ENCODE peak calls at places on chromosome 12, in five cellular contexts. One of them, this sample, is unnamed.

GRCh38 chr12:102638777-102639176 is 158.4 kb upstream of the IGF1 start:
- DNase-seq in stomach: no peak
- DNase-seq in IMR-90: peak; percentile 76
- DNase-seq in lower leg skin: no peak
- DNase-seq in adrenal gland: no peak
- DNase-seq in this sample: no peak

GRCh38 chr12:97283297-97283696 is 179.3 kb upstream of the RMST start:
- DNase-seq in stomach: no peak
- DNase-seq in IMR-90: no peak
- DNase-seq in lower leg skin: no peak
- DNase-seq in adrenal gland: no peak
- DNase-seq in this sample: no peak

GRCh38 chr12:79000501-79000900 is 135.9 kb downstream of the SYT1 start:
- DNase-seq in stomach: no peak
- DNase-seq in IMR-90: peak; percentile 32
- DNase-seq in lower leg skin: no peak
- DNase-seq in adrenal gland: no peak
- DNase-seq in this sample: no peak

GRCh38 chr12:94329366-94329765 is 130.3 kb downstream of the CEP83 start:
- DNase-seq in stomach: no peak
- DNase-seq in IMR-90: no peak
- DNase-seq in lower leg skin: no peak
- DNase-seq in adrenal gland: no peak
- DNase-seq in this sample: no peak

GRCh38 chr12:67590122-67590795 is 58.3 kb upstream of the DYRK2 start:
- DNase-seq in stomach: no peak
- DNase-seq in IMR-90: no peak
- DNase-seq in lower leg skin: no peak
- DNase-seq in adrenal gland: peak; percentile 2
- DNase-seq in this sample: no peak

GRCh38 chr12:96190403-96191170 is 3.6 kb upstream of the ELK3 start:
- DNase-seq in stomach: no peak
- DNase-seq in IMR-90: peak; percentile 65
- DNase-seq in lower leg skin: no peak
- DNase-seq in adrenal gland: no peak
- DNase-seq in this sample: no peak

GRCh38 chr12:46667547-46667946 is 158.2 kb downstream of the SLC38A4 start:
- DNase-seq in stomach: no peak
- DNase-seq in IMR-90: peak; percentile 49
- DNase-seq in lower leg skin: no peak
- DNase-seq in adrenal gland: no peak
- DNase-seq in this sample: no peak

GRCh38 chr12:83945871-83946270 is 966.7 kb downstream of the SLC6A15 start:
- DNase-seq in stomach: no peak
- DNase-seq in IMR-90: peak; percentile 52
- DNase-seq in lower leg skin: no peak
- DNase-seq in adrenal gland: no peak
- DNase-seq in this sample: no peak

GRCh38 chr12:42299392-42300308 is 26.2 kb downstream of the ZCRB1 start:
- DNase-seq in stomach: no peak
- DNase-seq in IMR-90: peak; percentile 80
- DNase-seq in lower leg skin: no peak
- DNase-seq in adrenal gland: no peak
- DNase-seq in this sample: no peak

GRCh38 chr12:80714055-80714454 is 2.7 kb upstream of the MYF5 start:
- DNase-seq in stomach: no peak
- DNase-seq in IMR-90: peak; percentile 14
- DNase-seq in lower leg skin: no peak
- DNase-seq in adrenal gland: no peak
- DNase-seq in this sample: no peak

GRCh38 chr12:92629349-92630065 is 73.3 kb upstream of the PLEKHG7 start:
- DNase-seq in stomach: peak; percentile 31
- DNase-seq in IMR-90: peak; percentile 58
- DNase-seq in lower leg skin: no peak
- DNase-seq in adrenal gland: peak; percentile 59
- DNase-seq in this sample: no peak

GRCh38 chr12:5907812-5908211 is 37.2 kb downstream of the ANO2 start:
- DNase-seq in stomach: no peak
- DNase-seq in IMR-90: no peak
- DNase-seq in lower leg skin: peak; percentile 7
- DNase-seq in adrenal gland: no peak
- DNase-seq in this sample: no peak

GRCh38 chr12:116164263-116164817 is 113.2 kb downstream of the MED13L start:
- DNase-seq in stomach: no peak
- DNase-seq in IMR-90: peak; percentile 11
- DNase-seq in lower leg skin: no peak
- DNase-seq in adrenal gland: no peak
- DNase-seq in this sample: no peak

GRCh38 chr12:46489951-46490388 is 117.4 kb upstream of the SLC38A2 start:
- DNase-seq in stomach: no peak
- DNase-seq in IMR-90: no peak
- DNase-seq in lower leg skin: no peak
- DNase-seq in adrenal gland: no peak
- DNase-seq in this sample: no peak

GRCh38 chr12:16920451-16920850 is 314.5 kb upstream of the LMO3 start:
- DNase-seq in stomach: no peak
- DNase-seq in IMR-90: no peak
- DNase-seq in lower leg skin: no peak
- DNase-seq in adrenal gland: no peak
- DNase-seq in this sample: no peak

GRCh38 chr12:2691340-2692111 is 103.2 kb upstream of the FKBP4 start:
- DNase-seq in stomach: no peak
- DNase-seq in IMR-90: no peak
- DNase-seq in lower leg skin: no peak
- DNase-seq in adrenal gland: no peak
- DNase-seq in this sample: no peak

GRCh38 chr12:71216725-71217579 is 59.2 kb upstream of the TSPAN8 start:
- DNase-seq in stomach: peak; percentile 38
- DNase-seq in IMR-90: peak; percentile 0
- DNase-seq in lower leg skin: peak; percentile 33
- DNase-seq in adrenal gland: peak; percentile 59
- DNase-seq in this sample: no peak

GRCh38 chr12:104524026-104524425 is 67.3 kb downstream of the CHST11 start:
- DNase-seq in stomach: no peak
- DNase-seq in IMR-90: no peak
- DNase-seq in lower leg skin: no peak
- DNase-seq in adrenal gland: no peak
- DNase-seq in this sample: no peak

GRCh38 chr12:4496145-4496838 is 42.4 kb upstream of the RAD51AP1 start:
- DNase-seq in stomach: no peak
- DNase-seq in IMR-90: no peak
- DNase-seq in lower leg skin: no peak
- DNase-seq in adrenal gland: no peak
- DNase-seq in this sample: no peak

GRCh38 chr12:31599053-31599452 is 8.1 kb upstream of the DENND5B start:
- DNase-seq in stomach: no peak
- DNase-seq in IMR-90: no peak
- DNase-seq in lower leg skin: no peak
- DNase-seq in adrenal gland: no peak
- DNase-seq in this sample: no peak

GRCh38 chr12:32455607-32456063 is 56.3 kb downstream of the FGD4 start:
- DNase-seq in stomach: no peak
- DNase-seq in IMR-90: peak; percentile 82
- DNase-seq in lower leg skin: peak; percentile 27
- DNase-seq in adrenal gland: peak; percentile 54
- DNase-seq in this sample: peak; percentile 19

GRCh38 chr12:118645219-118645618 is 268.9 kb downstream of the SUDS3 start:
- DNase-seq in stomach: no peak
- DNase-seq in IMR-90: no peak
- DNase-seq in lower leg skin: no peak
- DNase-seq in adrenal gland: peak; percentile 10
- DNase-seq in this sample: no peak

GRCh38 chr12:12294215-12295005 is 27.6 kb upstream of the LRP6 start:
- DNase-seq in stomach: peak; percentile 33
- DNase-seq in IMR-90: no peak
- DNase-seq in lower leg skin: no peak
- DNase-seq in adrenal gland: no peak
- DNase-seq in this sample: peak; percentile 17

GRCh38 chr12:65778268-65779090 is 45.8 kb upstream of the HMGA2 start:
- DNase-seq in stomach: no peak
- DNase-seq in IMR-90: peak; percentile 73
- DNase-seq in lower leg skin: no peak
- DNase-seq in adrenal gland: no peak
- DNase-seq in this sample: no peak

GRCh38 chr12:34379142-34379541 is 356.8 kb downstream of the ALG10 start:
- DNase-seq in stomach: no peak
- DNase-seq in IMR-90: no peak
- DNase-seq in lower leg skin: no peak
- DNase-seq in adrenal gland: no peak
- DNase-seq in this sample: no peak

GRCh38 chr12:114006482-114007425 is 40.6 kb upstream of the RBM19 start:
- DNase-seq in stomach: no peak
- DNase-seq in IMR-90: no peak
- DNase-seq in lower leg skin: no peak
- DNase-seq in adrenal gland: no peak
- DNase-seq in this sample: no peak

GRCh38 chr12:88339966-88340365 is 197.9 kb downstream of the TMTC3 start:
- DNase-seq in stomach: no peak
- DNase-seq in IMR-90: peak; percentile 28
- DNase-seq in lower leg skin: no peak
- DNase-seq in adrenal gland: no peak
- DNase-seq in this sample: no peak

GRCh38 chr12:13099910-13100609 is 3.4 kb downstream of the GSG1 start:
- DNase-seq in stomach: no peak
- DNase-seq in IMR-90: no peak
- DNase-seq in lower leg skin: no peak
- DNase-seq in adrenal gland: peak; percentile 13
- DNase-seq in this sample: no peak

GRCh38 chr12:32084017-32084688 is 22.5 kb upstream of the BICD1 start:
- DNase-seq in stomach: no peak
- DNase-seq in IMR-90: no peak
- DNase-seq in lower leg skin: no peak
- DNase-seq in adrenal gland: no peak
- DNase-seq in this sample: no peak

DNA sequence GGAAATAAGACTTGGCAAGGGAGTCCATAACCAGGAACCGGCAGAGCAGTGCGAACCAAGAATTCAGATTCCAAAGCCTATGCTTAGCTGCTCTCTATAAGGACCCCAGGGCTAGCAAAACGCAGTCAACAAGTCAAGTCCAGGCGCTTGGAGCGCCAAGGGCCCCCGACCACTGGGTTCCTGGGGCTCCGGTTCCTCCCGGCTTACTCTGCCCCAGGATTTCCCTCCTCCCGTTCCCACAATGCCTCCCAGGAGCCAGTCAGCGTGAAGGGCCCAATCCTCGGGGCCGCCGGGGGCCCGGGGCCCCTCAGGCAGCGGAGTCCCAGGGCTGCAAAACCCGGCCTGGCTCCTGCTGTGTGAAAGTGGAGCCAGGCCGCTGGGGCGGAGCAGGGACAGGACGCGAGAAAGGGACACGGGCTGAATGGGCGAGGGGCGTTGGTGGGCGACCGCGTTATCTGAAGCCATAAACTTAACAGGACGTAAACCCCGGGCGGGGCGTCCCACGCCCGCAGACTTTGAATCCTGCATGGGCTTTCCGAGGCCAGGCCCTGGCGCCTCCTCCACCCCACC is 1.5 kb downstream of the KRT8 start:
- DNase-seq in stomach: peak; percentile 76
- DNase-seq in IMR-90: peak; percentile 53
- DNase-seq in lower leg skin: peak; percentile 46
- DNase-seq in adrenal gland: peak; percentile 90
- DNase-seq in this sample: no peak
- TF ChIP-seq POLR2A in stomach: no peak
- TF ChIP-seq POLR2A in IMR-90: no peak
- TF ChIP-seq POLR2A in lower leg skin: no peak
- TF ChIP-seq POLR2A in adrenal gland: no peak
- TF ChIP-seq POLR2A in this sample: no peak

GRCh38 chr12:122021822-122022392 is at the start of gene BCL7A:
- DNase-seq in stomach: peak; percentile 70
- DNase-seq in IMR-90: peak; percentile 74
- DNase-seq in lower leg skin: no peak
- DNase-seq in adrenal gland: peak; percentile 75
- DNase-seq in this sample: peak; percentile 71
- TF ChIP-seq POLR2A in stomach: no peak
- TF ChIP-seq POLR2A in IMR-90: no peak
- TF ChIP-seq POLR2A in lower leg skin: no peak
- TF ChIP-seq POLR2A in adrenal gland: peak; percentile 73
- TF ChIP-seq POLR2A in this sample: peak; percentile 31

GRCh38 chr12:57722716-57723629 is 15.6 kb downstream of the AGAP2 start:
- DNase-seq in stomach: no peak
- DNase-seq in IMR-90: no peak
- DNase-seq in lower leg skin: no peak
- DNase-seq in adrenal gland: no peak
- DNase-seq in this sample: no peak

GRCh38 chr12:57725851-57726150 is 12.7 kb downstream of the AGAP2 start:
- DNase-seq in stomach: no peak
- DNase-seq in IMR-90: no peak
- DNase-seq in lower leg skin: no peak
- DNase-seq in adrenal gland: no peak
- DNase-seq in this sample: no peak

GRCh38 chr12:57724936-57725740 is 13.4 kb downstream of the AGAP2 start:
- DNase-seq in stomach: no peak
- DNase-seq in IMR-90: no peak
- DNase-seq in lower leg skin: no peak
- DNase-seq in adrenal gland: no peak
- DNase-seq in this sample: no peak

GRCh38 chr12:57723630-57723962 is 14.9 kb downstream of the AGAP2 start:
- DNase-seq in stomach: no peak
- DNase-seq in IMR-90: no peak
- DNase-seq in lower leg skin: no peak
- DNase-seq in adrenal gland: no peak
- DNase-seq in this sample: no peak

GRCh38 chr12:57724003-57724935 is 14.3 kb downstream of the AGAP2 start:
- DNase-seq in stomach: no peak
- DNase-seq in IMR-90: no peak
- DNase-seq in lower leg skin: no peak
- DNase-seq in adrenal gland: no peak
- DNase-seq in this sample: no peak
- TF ChIP-seq POLR2A in stomach: no peak
- TF ChIP-seq POLR2A in IMR-90: no peak
- TF ChIP-seq POLR2A in lower leg skin: no peak
- TF ChIP-seq POLR2A in adrenal gland: no peak
- TF ChIP-seq POLR2A in this sample: no peak

DNA sequence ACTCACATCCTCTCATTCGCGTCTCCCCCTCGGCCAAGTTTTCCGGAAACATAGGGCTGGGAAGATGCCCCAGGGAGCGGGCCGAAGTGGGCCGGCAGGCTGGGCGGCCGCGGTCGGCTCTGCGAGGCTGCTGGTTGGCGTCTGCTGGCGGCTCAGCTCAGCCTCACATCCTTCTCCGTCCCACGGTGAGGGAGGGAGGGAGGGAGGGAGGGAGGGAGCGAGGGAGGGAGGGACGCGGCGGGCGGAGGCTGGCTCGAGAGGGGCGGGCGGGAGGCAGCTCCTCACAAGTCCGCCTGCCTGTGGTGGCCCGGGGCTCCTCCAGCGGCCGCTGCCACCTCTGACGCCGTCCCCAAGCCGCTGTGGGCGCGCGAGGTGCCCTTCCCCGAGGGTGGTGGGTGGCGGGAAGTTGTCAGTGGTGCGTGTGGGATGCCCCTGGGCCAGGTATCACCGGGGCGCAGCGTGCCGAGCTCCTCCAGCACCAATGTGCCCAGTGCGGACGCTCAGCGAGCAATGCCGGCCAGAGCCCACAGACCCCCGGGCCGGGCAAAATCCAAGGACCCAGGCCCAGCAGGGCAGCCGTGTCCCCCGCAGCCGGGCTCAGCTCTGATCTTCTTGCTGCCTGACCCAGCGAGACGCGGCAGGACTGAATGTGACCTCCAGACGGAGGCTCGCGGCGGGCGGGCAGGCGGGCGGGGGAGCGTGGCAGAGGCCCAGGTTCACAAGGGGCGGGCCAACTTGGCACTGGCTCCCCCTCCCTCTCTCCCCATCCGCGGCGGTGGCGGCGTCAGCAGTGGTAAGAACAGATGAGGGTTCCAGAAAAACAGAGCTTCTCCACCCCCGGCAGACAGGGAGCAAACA is 94.0 kb downstream of the RFLNA start:
- DNase-seq in stomach: peak; percentile 91
- DNase-seq in IMR-90: peak; percentile 85
- DNase-seq in lower leg skin: peak; percentile 84
- DNase-seq in adrenal gland: peak; percentile 96
- DNase-seq in this sample: peak; percentile 68
- TF ChIP-seq POLR2A in stomach: peak; percentile 17
- TF ChIP-seq POLR2A in IMR-90: peak; percentile 94
- TF ChIP-seq POLR2A in lower leg skin: no peak
- TF ChIP-seq POLR2A in adrenal gland: peak; percentile 81
- TF ChIP-seq POLR2A in this sample: peak; percentile 60

This sample was measured in H54.